ENCODE peak calls at places on chromosomes 12 and 14, in seven cellular contexts. N is neuronal stem cell, E is mesendoderm, A is IMR-90, T is H9, S is H1, F is trophoblast cell. D is an unnamed sample.

GRCh38 chr14:100383727-100384158 is 60.6 kb downstream of the SLC25A47 start:
- DNase-seq in N (peak; percentile 78), S (no peak), E (peak; percentile 79), F (peak; percentile 82), A (peak; percentile 55), T (peak; percentile 83), D (peak; percentile 74)

GRCh38 chr12:122951406-122951805 is 14.9 kb downstream of the ABCB9 start:
- DNase-seq in E (no peak), N (no peak), S (no peak), T (no peak), A (peak; percentile 72), F (peak; percentile 14), D (peak; percentile 60)

GRCh38 chr12:18747960-18748359 is 10.0 kb downstream of the CAPZA3 start:
- DNase-seq in A (peak; percentile 95), F (peak; percentile 70), E (peak; percentile 94), S (no peak), T (no peak), N (no peak), D (peak; percentile 87)

GRCh38 chr12:47277972-47278448 is 198.3 kb upstream of the AMIGO2 start:
- DNase-seq in E (peak; percentile 69), A (peak; percentile 96), F (peak; percentile 89), S (no peak), N (no peak), T (no peak), D (peak; percentile 88)

GRCh38 chr12:109677323-109677722 is 36.3 kb upstream of the FAM222A start:
- DNase-seq in T (no peak), E (peak; percentile 54), F (no peak), A (no peak), S (no peak), N (peak; percentile 92), D (no peak)

GRCh38 chr12:98516184-98516873 is 939 bp downstream of the TMPO start:
- DNase-seq in T (peak; percentile 73), N (peak; percentile 74), E (peak; percentile 93), F (peak; percentile 98), S (no peak), A (peak; percentile 81), D (peak; percentile 87)

GRCh38 chr12:66767454-66768002 is 88.7 kb upstream of the GRIP1 start:
- DNase-seq in T (no peak), E (no peak), F (peak; percentile 63), A (no peak), N (no peak), S (no peak), D (no peak)

GRCh38 chr12:111056618-111057521 is 136.5 kb upstream of the MYL2 start:
- DNase-seq in E (peak; percentile 25), F (no peak), S (no peak), A (no peak), N (no peak), T (no peak), D (no peak)

GRCh38 chr12:108360487-108360886 is 21.4 kb upstream of the CMKLR1 start:
- DNase-seq in A (no peak), S (no peak), E (no peak), N (no peak), T (no peak), F (peak; percentile 43), D (no peak)

GRCh38 chr12:23096321-23096720 is 471.4 kb downstream of the ETNK1 start:
- DNase-seq in T (no peak), F (no peak), A (no peak), E (no peak), N (no peak), S (no peak), D (no peak)

GRCh38 chr12:23098110-23099049 is 473.4 kb downstream of the ETNK1 start:
- DNase-seq in T (no peak), E (no peak), N (no peak), A (no peak), F (no peak), S (no peak), D (no peak)

GRCh38 chr12:23093488-23093887 is 468.5 kb downstream of the ETNK1 start:
- DNase-seq in T (no peak), E (no peak), N (no peak), S (no peak), F (no peak), A (peak; percentile 9), D (no peak)

GRCh38 chr12:23099604-23100003 is 474.6 kb downstream of the ETNK1 start:
- DNase-seq in A (no peak), T (no peak), N (no peak), S (peak; percentile 21), E (peak; percentile 69), F (no peak), D (peak; percentile 1)

GRCh38 chr12:23099104-23099503 is 474.1 kb downstream of the ETNK1 start:
- DNase-seq in T (peak; percentile 37), F (no peak), A (no peak), S (no peak), N (no peak), E (peak; percentile 36), D (no peak)
- H2BK5ac ChIP-seq in T (no peak overlapping the region), F (no peak overlapping the region), A (no peak overlapping the region), S (no peak overlapping the region), N (no peak overlapping the region), E (peak overlapping the region; percentile 32), D (no peak overlapping the region)

DNA sequence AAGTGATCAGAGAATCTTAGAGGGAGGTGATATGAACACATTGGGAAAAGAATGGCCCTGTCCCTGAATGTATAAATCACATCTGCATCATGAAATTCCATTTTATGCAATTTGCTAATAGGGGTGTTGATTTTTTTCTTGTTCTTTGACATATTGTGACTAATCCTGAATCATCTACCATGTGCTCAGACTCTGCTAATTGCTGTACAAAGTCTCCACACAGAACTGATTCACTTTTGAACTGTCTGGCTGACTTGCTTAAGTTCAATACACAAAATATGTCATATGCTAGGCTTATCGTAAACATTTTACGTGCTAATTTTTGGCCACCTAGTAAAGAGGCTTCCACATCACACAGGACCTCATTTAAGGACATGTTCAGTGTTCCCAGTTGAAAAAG is 2.6 kb downstream of the TMEM132D start:
- DNase-seq in N (no peak), S (no peak), E (no peak), F (no peak), T (no peak), A (no peak), D (no peak)
- H2BK5ac ChIP-seq in N (no peak overlapping the region), S (no peak overlapping the region), E (no peak overlapping the region), F (no peak overlapping the region), T (no peak overlapping the region), A (no peak overlapping the region), D (no peak overlapping the region)

DNA sequence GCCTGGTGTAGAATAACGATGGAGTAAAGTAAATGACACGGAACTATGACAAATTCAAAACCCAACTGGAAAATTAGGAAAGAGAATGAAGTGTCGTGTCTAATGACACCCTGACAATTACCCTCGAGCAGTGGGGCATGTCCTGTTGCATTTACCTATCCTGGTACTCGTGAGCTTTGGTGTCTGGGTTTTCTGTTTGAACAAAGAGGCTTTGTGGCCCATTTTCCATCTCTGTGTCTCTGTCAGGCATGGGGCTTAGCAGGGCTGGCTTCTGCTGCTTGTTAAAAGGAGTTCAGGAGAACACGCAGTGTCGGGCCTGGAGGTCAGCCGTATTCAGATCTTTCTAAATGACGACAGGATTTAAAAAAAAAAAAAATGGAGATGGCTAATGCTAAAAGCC is 140.8 kb downstream of the ETNK1 start:
- DNase-seq in E (no peak), S (no peak), T (no peak), A (no peak), N (peak; percentile 41), F (no peak), D (no peak)
- H2BK5ac ChIP-seq in E (no peak overlapping the region), S (no peak overlapping the region), T (no peak overlapping the region), A (no peak overlapping the region), N (no peak overlapping the region), F (no peak overlapping the region), D (no peak overlapping the region)

GRCh38 chr14:102074415-102074964 is 12.4 kb downstream of the HSP90AA1 start:
- DNase-seq in F (peak; percentile 43), E (no peak), A (peak; percentile 42), N (no peak), T (no peak), S (no peak), D (no peak)
- H2BK5ac ChIP-seq in F (no peak overlapping the region), E (no peak overlapping the region), A (peak overlapping the region; percentile 40), N (no peak overlapping the region), T (no peak overlapping the region), S (no peak overlapping the region), D (no peak overlapping the region)